ENCODE peak calls at places on chromosomes 16 and 17, in four cellular contexts. O, L, I and N are unnamed samples.

GRCh38 chr16:11476676-11477075 is 110.0 kb downstream of the LITAF start:
- DNase-seq in O (no peak), L (no peak), I (no peak), N (no peak)

GRCh38 chr17:15659663-15660062 is 24.4 kb downstream of the TRIM16 start:
- DNase-seq in O (peak; percentile 67), L (no peak), I (no peak), N (peak; percentile 71)

GRCh38 chr17:16652847-16653366 is 743 bp downstream of the ZNF624 start:
- DNase-seq in O (no peak), L (no peak), I (no peak), N (no peak)

GRCh38 chr16:67945392-67945933 is 1.5 kb upstream of the LCAT start:
- DNase-seq in O (no peak), L (no peak), I (no peak), N (no peak)

GRCh38 chr17:81977211-81978091 is at the start of gene ASPSCR1:
- DNase-seq in O (peak; percentile 90), L (peak; percentile 86), I (peak; percentile 89), N (peak; percentile 95)

GRCh38 chr16:50632927-50633800 is 47.9 kb downstream of the SNX20 start:
- DNase-seq in O (no peak), L (no peak), I (no peak), N (no peak)

GRCh38 chr16:9077001-9077809 is 14.2 kb upstream of the HAPSTR1 start:
- DNase-seq in O (peak; percentile 80), L (no peak), I (no peak), N (no peak)

GRCh38 chr17:27633312-27634025 is 2.5 kb downstream of the LGALS9 start:
- DNase-seq in O (no peak), L (no peak), I (no peak), N (peak; percentile 34)

GRCh38 chr16:66342294-66342900 is 24.1 kb upstream of the CDH5 start:
- DNase-seq in O (peak; percentile 39), L (no peak), I (no peak), N (peak; percentile 76)

GRCh38 chr17:68600881-68601564 is at the start of gene FAM20A:
- DNase-seq in O (no peak), L (no peak), I (peak; percentile 56), N (peak; percentile 50)